ENCODE peak calls at places on chromosome 9, in seven cellular contexts. E, H, D, W, N, F and U are unnamed samples.

GRCh38 chr9:16591092-16591491 is 279.4 kb downstream of the BNC2 start:
- ATAC-seq in E (peak; percentile 57), H (no peak), D (no peak), W (no peak), N (no peak), F (no peak), U (no peak)

GRCh38 chr9:81832571-81833285 is 95.5 kb upstream of the SPATA31D4 start:
- ATAC-seq in E (no peak), H (no peak), D (no peak), W (no peak), N (no peak), F (no peak), U (no peak)

GRCh38 chr9:102049586-102050246 is 311.3 kb upstream of the GRIN3A start:
- ATAC-seq in E (no peak), H (no peak), D (peak; percentile 23), W (no peak), N (no peak), F (peak; percentile 65), U (no peak)

GRCh38 chr9:135136481-135136880 is 49.0 kb downstream of the OLFM1 start:
- ATAC-seq in E (no peak), H (no peak), D (no peak), W (no peak), N (no peak), F (no peak), U (no peak)

GRCh38 chr9:117706421-117707150 is 2.4 kb downstream of the TLR4 start:
- ATAC-seq in E (no peak), H (no peak), D (no peak), W (no peak), N (no peak), F (no peak), U (no peak)

GRCh38 chr9:652896-653295 is 188.6 kb upstream of the DMRT1 start:
- ATAC-seq in E (peak; percentile 71), H (no peak), D (no peak), W (no peak), N (peak; percentile 56), F (no peak), U (no peak)

GRCh38 chr9:5352637-5353248 is 13.1 kb upstream of the RLN1 start:
- ATAC-seq in E (no peak), H (peak; percentile 69), D (no peak), W (peak; percentile 78), N (no peak), F (peak; percentile 59), U (no peak)

GRCh38 chr9:14314424-14314928 is 535 bp upstream of the NFIB start:
- ATAC-seq in E (peak; percentile 41), H (no peak), D (no peak), W (peak; percentile 17), N (peak; percentile 75), F (no peak), U (no peak)

GRCh38 chr9:127392166-127392565 is 4.8 kb upstream of the SLC2A8 start:
- ATAC-seq in E (no peak), H (no peak), D (no peak), W (no peak), N (no peak), F (no peak), U (no peak)

GRCh38 chr9:94613003-94613402 is 19.4 kb upstream of the FBP2 start:
- ATAC-seq in E (no peak), H (no peak), D (no peak), W (no peak), N (no peak), F (no peak), U (no peak)

GRCh38 chr9:13209498-13209897 is 70.0 kb downstream of the MPDZ start:
- ATAC-seq in E (no peak), H (no peak), D (no peak), W (no peak), N (no peak), F (no peak), U (no peak)

GRCh38 chr9:112234779-112235178 is 59.7 kb upstream of the SUSD1 start:
- ATAC-seq in E (no peak), H (no peak), D (no peak), W (no peak), N (no peak), F (no peak), U (no peak)

GRCh38 chr9:116580853-116581252 is 106.3 kb upstream of the TRIM32 start:
- ATAC-seq in E (no peak), H (no peak), D (no peak), W (no peak), N (no peak), F (no peak), U (no peak)

GRCh38 chr9:97703437-97704326 is 6.5 kb upstream of the XPA start:
- ATAC-seq in E (peak; percentile 90), H (peak; percentile 54), D (no peak), W (peak; percentile 85), N (peak; percentile 80), F (peak; percentile 80), U (no peak)

GRCh38 chr9:18502546-18502945 is 28.6 kb downstream of the ADAMTSL1 start:
- ATAC-seq in E (no peak), H (no peak), D (no peak), W (no peak), N (no peak), F (no peak), U (no peak)

GRCh38 chr9:86275962-86276361 is 6.4 kb downstream of the ISCA1 start:
- ATAC-seq in E (no peak), H (no peak), D (no peak), W (no peak), N (no peak), F (no peak), U (no peak)

GRCh38 chr9:94182532-94182931 is 76.6 kb upstream of the ZNF169 start:
- ATAC-seq in E (no peak), H (no peak), D (peak; percentile 79), W (no peak), N (no peak), F (no peak), U (peak; percentile 63)

GRCh38 chr9:84138543-84138942 is 157.9 kb downstream of the RMI1 start:
- ATAC-seq in E (no peak), H (no peak), D (no peak), W (no peak), N (no peak), F (no peak), U (no peak)

GRCh38 chr9:10925896-10926295 is 313.1 kb upstream of the PTPRD start:
- ATAC-seq in E (no peak), H (no peak), D (no peak), W (no peak), N (no peak), F (no peak), U (no peak)

GRCh38 chr9:121778252-121779225 is 127.1 kb downstream of the DAB2IP start:
- ATAC-seq in E (no peak), H (no peak), D (no peak), W (no peak), N (no peak), F (no peak), U (no peak)

GRCh38 chr9:131856105-131856504 is 116.2 kb upstream of the RAPGEF1 start:
- ATAC-seq in E (no peak), H (no peak), D (no peak), W (no peak), N (no peak), F (no peak), U (no peak)

GRCh38 chr9:124356745-124357390 is 58.4 kb downstream of the PSMB7 start:
- ATAC-seq in E (no peak), H (no peak), D (no peak), W (no peak), N (no peak), F (no peak), U (no peak)